ENCODE peak calls at places on chromosomes 4 and X, in ten cellular contexts. One of them, this sample, is unnamed.

GRCh38 chr4:150699599-150699998 is 117.6 kb downstream of the MAB21L2 start:
- DNase-seq in mucosa of descending colon: no peak
- DNase-seq in astrocyte of the spinal cord: no peak
- DNase-seq in upper lobe of left lung: no peak
- DNase-seq in spleen: no peak
- DNase-seq in A549: no peak
- DNase-seq in AG10803: no peak
- DNase-seq in stomach: no peak
- DNase-seq in cardiac fibroblast: no peak
- DNase-seq in tibial artery: no peak
- DNase-seq in this sample: peak

GRCh38 chr4:9970399-9971011 is 50.8 kb downstream of the SLC2A9 start:
- DNase-seq in stomach: no peak
- DNase-seq in upper lobe of left lung: no peak
- DNase-seq in astrocyte of the spinal cord: no peak
- DNase-seq in cardiac fibroblast: no peak
- DNase-seq in tibial artery: no peak
- DNase-seq in spleen: no peak
- DNase-seq in AG10803: no peak
- DNase-seq in A549: no peak
- DNase-seq in mucosa of descending colon: no peak
- DNase-seq in this sample: no peak

GRCh38 chrX:97310373-97310772 is 426.7 kb downstream of the RPA4 start:
- DNase-seq in upper lobe of left lung: no peak
- DNase-seq in tibial artery: no peak
- DNase-seq in astrocyte of the spinal cord: no peak
- DNase-seq in spleen: no peak
- DNase-seq in A549: no peak
- DNase-seq in cardiac fibroblast: peak
- DNase-seq in stomach: no peak
- DNase-seq in mucosa of descending colon: no peak
- DNase-seq in AG10803: no peak
- DNase-seq in this sample: peak

GRCh38 chr4:132445386-132445785 is 703.7 kb upstream of the PCDH10 start:
- DNase-seq in AG10803: no peak
- DNase-seq in cardiac fibroblast: no peak
- DNase-seq in A549: no peak
- DNase-seq in upper lobe of left lung: no peak
- DNase-seq in spleen: no peak
- DNase-seq in tibial artery: no peak
- DNase-seq in mucosa of descending colon: no peak
- DNase-seq in stomach: no peak
- DNase-seq in astrocyte of the spinal cord: no peak
- DNase-seq in this sample: no peak

GRCh38 chr4:138749303-138749702 is 266.3 kb upstream of the NOCT start:
- DNase-seq in cardiac fibroblast: peak
- DNase-seq in spleen: no peak
- DNase-seq in A549: no peak
- DNase-seq in tibial artery: no peak
- DNase-seq in stomach: no peak
- DNase-seq in mucosa of descending colon: no peak
- DNase-seq in AG10803: peak
- DNase-seq in upper lobe of left lung: peak
- DNase-seq in astrocyte of the spinal cord: peak
- DNase-seq in this sample: peak

GRCh38 chrX:64204252-64204651 is 1.3 kb downstream of the AMER1 start:
- DNase-seq in cardiac fibroblast: peak
- DNase-seq in spleen: peak
- DNase-seq in mucosa of descending colon: peak
- DNase-seq in stomach: peak
- DNase-seq in astrocyte of the spinal cord: peak
- DNase-seq in AG10803: peak
- DNase-seq in upper lobe of left lung: no peak
- DNase-seq in tibial artery: peak
- DNase-seq in A549: no peak
- DNase-seq in this sample: no peak

GRCh38 chrX:131068945-131069719 is 11.0 kb downstream of the ARHGAP36 start:
- DNase-seq in tibial artery: no peak
- DNase-seq in stomach: no peak
- DNase-seq in AG10803: peak
- DNase-seq in cardiac fibroblast: peak
- DNase-seq in mucosa of descending colon: peak
- DNase-seq in spleen: no peak
- DNase-seq in upper lobe of left lung: no peak
- DNase-seq in A549: peak
- DNase-seq in astrocyte of the spinal cord: no peak
- DNase-seq in this sample: peak

GRCh38 chr4:101103381-101104142 is 243.8 kb downstream of the PPP3CA start:
- DNase-seq in tibial artery: no peak
- DNase-seq in AG10803: peak
- DNase-seq in astrocyte of the spinal cord: peak
- DNase-seq in mucosa of descending colon: peak
- DNase-seq in spleen: no peak
- DNase-seq in cardiac fibroblast: peak
- DNase-seq in A549: no peak
- DNase-seq in stomach: no peak
- DNase-seq in upper lobe of left lung: no peak
- DNase-seq in this sample: no peak

GRCh38 chr4:40323866-40324265 is 11.3 kb upstream of the CHRNA9 start:
- DNase-seq in mucosa of descending colon: no peak
- DNase-seq in tibial artery: no peak
- DNase-seq in spleen: no peak
- DNase-seq in cardiac fibroblast: no peak
- DNase-seq in AG10803: no peak
- DNase-seq in astrocyte of the spinal cord: no peak
- DNase-seq in stomach: no peak
- DNase-seq in A549: no peak
- DNase-seq in upper lobe of left lung: no peak
- DNase-seq in this sample: no peak

GRCh38 chr4:11428701-11429571 is at the start of gene HS3ST1:
- DNase-seq in stomach: peak
- DNase-seq in cardiac fibroblast: peak
- DNase-seq in AG10803: no peak
- DNase-seq in upper lobe of left lung: peak
- DNase-seq in mucosa of descending colon: peak
- DNase-seq in tibial artery: peak
- DNase-seq in astrocyte of the spinal cord: peak
- DNase-seq in spleen: peak
- DNase-seq in A549: peak
- DNase-seq in this sample: peak

GRCh38 chr4:104490096-104490769 is 4.5 kb downstream of the CXXC4 start:
- DNase-seq in AG10803: no peak
- DNase-seq in tibial artery: no peak
- DNase-seq in astrocyte of the spinal cord: no peak
- DNase-seq in A549: peak
- DNase-seq in stomach: no peak
- DNase-seq in mucosa of descending colon: peak
- DNase-seq in upper lobe of left lung: peak
- DNase-seq in cardiac fibroblast: no peak
- DNase-seq in spleen: no peak
- DNase-seq in this sample: no peak

GRCh38 chr4:8296491-8296890 is 26.9 kb downstream of the HTRA3 start:
- DNase-seq in stomach: no peak
- DNase-seq in astrocyte of the spinal cord: no peak
- DNase-seq in A549: no peak
- DNase-seq in cardiac fibroblast: no peak
- DNase-seq in upper lobe of left lung: no peak
- DNase-seq in spleen: peak
- DNase-seq in AG10803: no peak
- DNase-seq in mucosa of descending colon: no peak
- DNase-seq in tibial artery: peak
- DNase-seq in this sample: no peak

GRCh38 chr4:148030486-148030885 is 298.6 kb downstream of the ARHGAP10 start:
- DNase-seq in A549: no peak
- DNase-seq in mucosa of descending colon: no peak
- DNase-seq in stomach: no peak
- DNase-seq in AG10803: peak
- DNase-seq in upper lobe of left lung: no peak
- DNase-seq in spleen: no peak
- DNase-seq in astrocyte of the spinal cord: peak
- DNase-seq in cardiac fibroblast: peak
- DNase-seq in tibial artery: no peak
- DNase-seq in this sample: peak

GRCh38 chr4:83536649-83537352 is 893 bp downstream of the GPAT3 start:
- DNase-seq in mucosa of descending colon: peak
- DNase-seq in A549: no peak
- DNase-seq in AG10803: no peak
- DNase-seq in astrocyte of the spinal cord: peak
- DNase-seq in stomach: no peak
- DNase-seq in cardiac fibroblast: no peak
- DNase-seq in upper lobe of left lung: no peak
- DNase-seq in tibial artery: no peak
- DNase-seq in spleen: no peak
- DNase-seq in this sample: no peak

GRCh38 chrX:129522184-129523059 is 868 bp downstream of the SMARCA1 start:
- DNase-seq in tibial artery: peak
- DNase-seq in AG10803: peak
- DNase-seq in upper lobe of left lung: peak
- DNase-seq in cardiac fibroblast: peak
- DNase-seq in stomach: peak
- DNase-seq in spleen: no peak
- DNase-seq in A549: peak
- DNase-seq in mucosa of descending colon: peak
- DNase-seq in astrocyte of the spinal cord: peak
- DNase-seq in this sample: peak
- H3K4me3 ChIP-seq in tibial artery: peak
- H3K4me3 ChIP-seq in AG10803: peak
- H3K4me3 ChIP-seq in upper lobe of left lung: peak
- H3K4me3 ChIP-seq in cardiac fibroblast: peak
- H3K4me3 ChIP-seq in stomach: peak
- H3K4me3 ChIP-seq in spleen: peak
- H3K4me3 ChIP-seq in A549: peak
- H3K4me3 ChIP-seq in mucosa of descending colon: no peak
- H3K4me3 ChIP-seq in astrocyte of the spinal cord: peak
- H3K4me3 ChIP-seq in this sample: peak

GRCh38 chr4:52868138-52868537 is 6.0 kb downstream of the RASL11B start:
- DNase-seq in tibial artery: peak
- DNase-seq in stomach: no peak
- DNase-seq in A549: no peak
- DNase-seq in spleen: no peak
- DNase-seq in mucosa of descending colon: no peak
- DNase-seq in astrocyte of the spinal cord: no peak
- DNase-seq in cardiac fibroblast: no peak
- DNase-seq in upper lobe of left lung: peak
- DNase-seq in AG10803: no peak
- DNase-seq in this sample: no peak
- TF ChIP-seq CTCF in tibial artery: no peak
- TF ChIP-seq CTCF in stomach: no peak
- TF ChIP-seq CTCF in A549: no peak
- TF ChIP-seq CTCF in spleen: no peak
- TF ChIP-seq CTCF in mucosa of descending colon: no peak
- TF ChIP-seq CTCF in astrocyte of the spinal cord: no peak
- TF ChIP-seq CTCF in cardiac fibroblast: no peak
- TF ChIP-seq CTCF in upper lobe of left lung: no peak
- TF ChIP-seq CTCF in AG10803: no peak
- TF ChIP-seq CTCF in this sample: no peak

DNA sequence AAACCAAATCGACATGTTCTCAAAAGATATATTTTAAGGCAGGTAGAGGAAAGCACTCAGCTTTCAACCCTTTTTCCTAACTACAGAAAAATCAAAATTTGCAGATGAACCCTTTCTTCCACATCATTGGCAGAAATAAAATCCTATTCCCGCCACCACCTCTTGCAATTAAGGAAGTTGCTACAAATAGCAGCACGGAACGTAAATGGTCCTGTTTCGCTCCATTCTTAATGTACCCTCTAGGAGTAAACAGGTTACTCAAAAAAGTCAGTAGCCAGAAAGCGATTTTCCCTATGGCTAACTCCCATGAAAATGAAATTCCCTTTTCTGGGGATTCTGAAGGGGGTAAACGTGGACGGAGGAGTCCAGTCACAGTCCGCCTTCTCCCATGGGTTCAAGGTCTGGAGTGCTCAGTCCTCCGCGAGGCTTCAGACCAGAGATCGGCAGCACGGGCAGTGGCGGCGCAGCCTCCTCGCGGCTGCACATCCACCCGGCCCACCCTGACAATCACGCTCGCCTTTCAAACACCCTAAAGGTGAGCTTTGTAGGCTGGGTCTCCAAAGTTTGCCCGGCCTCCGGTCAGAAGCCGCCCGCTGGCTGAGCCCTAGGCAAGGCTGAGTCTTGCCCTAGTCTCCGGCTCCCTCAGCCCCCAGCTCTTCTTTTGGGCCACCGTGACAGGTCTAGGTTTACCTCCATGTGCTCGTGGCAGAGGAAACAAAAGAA is 1.8 kb downstream of the ATP11C start:
- DNase-seq in astrocyte of the spinal cord: no peak
- DNase-seq in AG10803: no peak
- DNase-seq in tibial artery: no peak
- DNase-seq in stomach: no peak
- DNase-seq in spleen: peak
- DNase-seq in A549: peak
- DNase-seq in mucosa of descending colon: peak
- DNase-seq in cardiac fibroblast: peak
- DNase-seq in upper lobe of left lung: peak
- DNase-seq in this sample: peak
- H3K4me3 ChIP-seq in astrocyte of the spinal cord: peak
- H3K4me3 ChIP-seq in AG10803: peak
- H3K4me3 ChIP-seq in tibial artery: peak
- H3K4me3 ChIP-seq in stomach: peak
- H3K4me3 ChIP-seq in spleen: peak
- H3K4me3 ChIP-seq in A549: peak
- H3K4me3 ChIP-seq in mucosa of descending colon: peak
- H3K4me3 ChIP-seq in cardiac fibroblast: peak
- H3K4me3 ChIP-seq in upper lobe of left lung: peak
- H3K4me3 ChIP-seq in this sample: peak

GRCh38 chr4:2510351-2511259 is 25.8 kb upstream of the FAM193A start:
- DNase-seq in stomach: no peak
- DNase-seq in astrocyte of the spinal cord: no peak
- DNase-seq in spleen: no peak
- DNase-seq in mucosa of descending colon: no peak
- DNase-seq in AG10803: no peak
- DNase-seq in upper lobe of left lung: no peak
- DNase-seq in tibial artery: no peak
- DNase-seq in cardiac fibroblast: no peak
- DNase-seq in A549: no peak
- DNase-seq in this sample: no peak

GRCh38 chr4:2512396-2513135 is 23.9 kb upstream of the FAM193A start:
- DNase-seq in upper lobe of left lung: no peak
- DNase-seq in A549: no peak
- DNase-seq in mucosa of descending colon: no peak
- DNase-seq in astrocyte of the spinal cord: no peak
- DNase-seq in stomach: no peak
- DNase-seq in spleen: no peak
- DNase-seq in AG10803: no peak
- DNase-seq in tibial artery: no peak
- DNase-seq in cardiac fibroblast: no peak
- DNase-seq in this sample: no peak

GRCh38 chr4:2507855-2508254 is 28.6 kb upstream of the FAM193A start:
- DNase-seq in cardiac fibroblast: no peak
- DNase-seq in upper lobe of left lung: no peak
- DNase-seq in spleen: no peak
- DNase-seq in mucosa of descending colon: no peak
- DNase-seq in stomach: no peak
- DNase-seq in AG10803: no peak
- DNase-seq in tibial artery: no peak
- DNase-seq in A549: no peak
- DNase-seq in astrocyte of the spinal cord: no peak
- DNase-seq in this sample: no peak

GRCh38 chr4:2515835-2516550 is 20.5 kb upstream of the FAM193A start:
- DNase-seq in A549: no peak
- DNase-seq in astrocyte of the spinal cord: no peak
- DNase-seq in upper lobe of left lung: peak
- DNase-seq in mucosa of descending colon: no peak
- DNase-seq in cardiac fibroblast: peak
- DNase-seq in stomach: peak
- DNase-seq in spleen: no peak
- DNase-seq in AG10803: no peak
- DNase-seq in tibial artery: peak
- DNase-seq in this sample: no peak

GRCh38 chr4:2511645-2512131 is 24.8 kb upstream of the FAM193A start:
- DNase-seq in stomach: no peak
- DNase-seq in upper lobe of left lung: no peak
- DNase-seq in tibial artery: no peak
- DNase-seq in spleen: no peak
- DNase-seq in cardiac fibroblast: no peak
- DNase-seq in A549: no peak
- DNase-seq in astrocyte of the spinal cord: no peak
- DNase-seq in AG10803: no peak
- DNase-seq in mucosa of descending colon: no peak
- DNase-seq in this sample: no peak
- TF ChIP-seq CTCF in stomach: no peak
- TF ChIP-seq CTCF in upper lobe of left lung: no peak
- TF ChIP-seq CTCF in tibial artery: no peak
- TF ChIP-seq CTCF in spleen: no peak
- TF ChIP-seq CTCF in cardiac fibroblast: no peak
- TF ChIP-seq CTCF in A549: no peak
- TF ChIP-seq CTCF in astrocyte of the spinal cord: no peak
- TF ChIP-seq CTCF in AG10803: no peak
- TF ChIP-seq CTCF in mucosa of descending colon: no peak
- TF ChIP-seq CTCF in this sample: no peak

This sample was measured in epithelial cell of esophagus.